ENCODE peak calls at places on chromosomes 11 and 22, in nine cellular contexts. R is upper lobe of right lung, N is uterus, S is mesothelial cell of epicardium, P is cardiac fibroblast, L is body of pancreas, Q is upper lobe of left lung, D is neural crest cell, K is endothelial cell. Z is an unnamed sample.

GRCh38 chr22:17120281-17120680 is 879 bp downstream of the TMEM121B start:
- DNase-seq in S (peak), N (no peak), K (peak), L (peak), D (peak), P (peak), R (peak), Q (peak), Z (peak)

GRCh38 chr22:46593211-46593676 is 26.9 kb upstream of the GRAMD4 start:
- DNase-seq in P (no peak), K (no peak), S (no peak), D (no peak), Q (peak), R (peak), L (no peak), N (no peak), Z (peak)

GRCh38 chr11:84866922-84867321 is 760.2 kb downstream of the DLG2 start:
- DNase-seq in K (no peak), D (no peak), Q (no peak), S (no peak), P (no peak), R (no peak), N (no peak), L (no peak), Z (no peak)

GRCh38 chr11:128291835-128292234 is 295.5 kb downstream of the ETS1 start:
- DNase-seq in P (no peak), L (no peak), K (no peak), Q (no peak), S (no peak), N (no peak), D (no peak), R (no peak), Z (peak)

GRCh38 chr11:3127706-3128355 is 37.3 kb downstream of the OSBPL5 start:
- DNase-seq in P (no peak), L (peak), D (no peak), K (no peak), Q (no peak), N (peak), S (no peak), R (peak), Z (no peak)

GRCh38 chr11:92550411-92550810 is 325.8 kb downstream of the FAT3 start:
- DNase-seq in K (no peak), R (no peak), P (no peak), L (peak), S (no peak), N (no peak), Q (no peak), D (no peak), Z (no peak)

GRCh38 chr11:65918211-65919150 is at the start of gene C11orf68:
- DNase-seq in Q (no peak), S (peak), R (no peak), P (peak), K (no peak), N (peak), D (no peak), L (no peak), Z (no peak)

GRCh38 chr11:114366331-114367243 is 33.7 kb downstream of the C11orf71 start:
- DNase-seq in L (no peak), Q (no peak), S (no peak), R (no peak), D (no peak), K (no peak), P (peak), N (no peak), Z (no peak)

GRCh38 chr11:128279861-128280260 is 307.5 kb downstream of the ETS1 start:
- DNase-seq in D (no peak), R (no peak), S (no peak), Q (no peak), N (no peak), K (no peak), P (peak), L (no peak), Z (no peak)

GRCh38 chr11:64590763-64591221 is at the start of gene SLC22A12:
- DNase-seq in Q (no peak), K (no peak), N (no peak), L (no peak), S (no peak), D (no peak), P (no peak), R (peak), Z (no peak)

GRCh38 chr22:23548501-23549197 is 31.4 kb downstream of the IGLL1 start:
- DNase-seq in P (no peak), N (no peak), L (no peak), S (no peak), K (no peak), Q (no peak), D (no peak), R (peak), Z (no peak)

GRCh38 chr11:120599816-120600420 is 88.4 kb downstream of the GRIK4 start:
- DNase-seq in D (no peak), L (no peak), S (no peak), K (no peak), R (peak), Q (no peak), N (no peak), P (no peak), Z (no peak)

GRCh38 chr22:41862160-41862529 is 29.2 kb downstream of the SREBF2 start:
- DNase-seq in P (peak), S (no peak), K (no peak), Q (no peak), R (no peak), N (no peak), L (no peak), D (no peak), Z (no peak)

GRCh38 chr11:7639643-7640025 is 33.7 kb downstream of the CYB5R2 start:
- DNase-seq in K (no peak), R (no peak), N (no peak), Q (peak), L (peak), S (no peak), D (no peak), P (no peak), Z (no peak)

GRCh38 chr11:42812408-42812807 is 499.4 kb upstream of the API5 start:
- DNase-seq in D (no peak), S (no peak), K (no peak), P (no peak), N (no peak), Q (no peak), L (no peak), R (no peak), Z (no peak)

GRCh38 chr11:29612423-29612822 is 404.4 kb downstream of the KCNA4 start:
- DNase-seq in K (no peak), S (no peak), L (no peak), N (no peak), Q (no peak), R (no peak), P (no peak), D (no peak), Z (no peak)

GRCh38 chr11:123145220-123145619 is 49.8 kb downstream of the CLMP start:
- DNase-seq in L (peak), N (no peak), P (peak), D (no peak), Q (peak), S (no peak), R (peak), K (no peak), Z (no peak)

GRCh38 chr11:112321521-112322172 is 61.0 kb upstream of the PLET1 start:
- DNase-seq in L (peak), S (no peak), R (peak), K (no peak), N (no peak), D (no peak), P (peak), Q (peak), Z (no peak)

GRCh38 chr22:37187891-37188761 is at the start of gene C1QTNF6:
- DNase-seq in P (no peak), S (peak), N (peak), D (peak), Q (no peak), R (peak), K (peak), L (no peak), Z (no peak)

GRCh38 chr22:45548991-45549736 is 46.5 kb downstream of the FBLN1 start:
- DNase-seq in K (no peak), P (peak), S (no peak), Q (peak), N (peak), D (no peak), L (peak), R (no peak), Z (no peak)

GRCh38 chr11:121293276-121293569 is 652 bp downstream of the SC5D start:
- DNase-seq in K (no peak), P (peak), Q (no peak), N (no peak), R (no peak), S (no peak), D (no peak), L (no peak), Z (no peak)

GRCh38 chr11:93766504-93766903 is 17.6 kb upstream of the MED17 start:
- DNase-seq in Q (no peak), S (no peak), N (no peak), L (no peak), K (no peak), R (no peak), P (no peak), D (no peak), Z (no peak)

GRCh38 chr11:74701351-74701750 is 29.9 kb downstream of the CHRDL2 start:
- DNase-seq in K (no peak), D (no peak), R (no peak), S (no peak), L (no peak), N (no peak), P (peak), Q (no peak), Z (no peak)

DNA sequence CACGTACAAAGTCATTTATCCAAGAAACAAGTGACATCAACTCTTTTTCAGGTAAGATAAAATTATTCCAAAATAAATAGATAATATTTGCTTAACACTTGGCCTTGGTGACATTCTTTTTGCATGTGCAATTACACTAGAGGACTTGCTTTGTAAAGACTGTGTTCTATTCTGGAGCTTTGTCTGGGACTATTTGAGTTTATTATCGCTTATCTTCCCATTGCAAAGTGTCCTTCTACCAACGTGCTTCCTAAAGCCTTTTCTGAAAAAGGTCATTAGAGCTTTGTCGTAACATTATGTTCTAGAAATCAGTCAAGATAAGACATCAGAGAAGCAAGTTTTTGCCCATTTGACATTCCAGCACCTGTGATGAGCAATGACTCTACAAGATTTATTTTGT is 78.3 kb upstream of the MYO18B start:
- DNase-seq in P (no peak), N (no peak), D (no peak), L (no peak), Q (no peak), K (no peak), R (no peak), S (no peak), Z (no peak)
- TF ChIP-seq CTCF in P (no peak), N (no peak), D (no peak), L (no peak), Q (no peak), K (no peak), R (no peak), S (no peak), Z (no peak)

DNA sequence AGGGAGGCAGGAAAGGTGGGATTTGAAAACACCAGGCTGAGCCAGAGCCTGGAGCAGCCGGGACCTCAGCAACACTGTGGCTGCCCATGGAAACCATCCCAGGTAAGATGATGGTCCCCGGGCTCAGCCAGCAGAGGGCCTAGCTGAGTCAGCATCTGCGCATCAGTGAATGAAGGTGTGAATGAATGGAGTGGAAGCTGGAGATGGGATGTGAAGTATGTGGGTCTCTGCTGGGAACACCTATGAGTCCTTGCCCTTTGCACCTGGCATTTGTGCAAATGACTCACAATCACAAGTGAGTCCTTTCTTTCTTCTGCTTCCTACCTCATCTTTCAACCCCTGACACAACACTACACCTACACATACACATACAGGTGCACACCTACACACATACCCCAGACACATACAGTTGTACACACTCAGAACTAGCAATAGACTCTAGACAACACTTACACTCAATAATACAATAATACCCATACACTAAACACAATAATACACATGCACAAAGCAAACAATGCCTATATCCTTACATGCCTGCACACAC is 62.8 kb upstream of the PRDM11 start:
- DNase-seq in R (no peak), P (no peak), K (no peak), Q (no peak), D (no peak), N (no peak), S (no peak), L (peak), Z (no peak)
- TF ChIP-seq CTCF in R (peak), P (peak), K (no peak), Q (no peak), D (peak), N (no peak), S (no peak), L (no peak), Z (no peak)

GRCh38 chr22:25853902-25854301 is 111.9 kb downstream of the MYO18B start:
- DNase-seq in K (no peak), Q (no peak), R (no peak), S (no peak), P (no peak), N (no peak), L (no peak), D (no peak), Z (no peak)
- TF ChIP-seq CTCF in K (no peak), Q (no peak), R (no peak), S (no peak), P (no peak), N (no peak), L (no peak), D (peak), Z (no peak)

DNA sequence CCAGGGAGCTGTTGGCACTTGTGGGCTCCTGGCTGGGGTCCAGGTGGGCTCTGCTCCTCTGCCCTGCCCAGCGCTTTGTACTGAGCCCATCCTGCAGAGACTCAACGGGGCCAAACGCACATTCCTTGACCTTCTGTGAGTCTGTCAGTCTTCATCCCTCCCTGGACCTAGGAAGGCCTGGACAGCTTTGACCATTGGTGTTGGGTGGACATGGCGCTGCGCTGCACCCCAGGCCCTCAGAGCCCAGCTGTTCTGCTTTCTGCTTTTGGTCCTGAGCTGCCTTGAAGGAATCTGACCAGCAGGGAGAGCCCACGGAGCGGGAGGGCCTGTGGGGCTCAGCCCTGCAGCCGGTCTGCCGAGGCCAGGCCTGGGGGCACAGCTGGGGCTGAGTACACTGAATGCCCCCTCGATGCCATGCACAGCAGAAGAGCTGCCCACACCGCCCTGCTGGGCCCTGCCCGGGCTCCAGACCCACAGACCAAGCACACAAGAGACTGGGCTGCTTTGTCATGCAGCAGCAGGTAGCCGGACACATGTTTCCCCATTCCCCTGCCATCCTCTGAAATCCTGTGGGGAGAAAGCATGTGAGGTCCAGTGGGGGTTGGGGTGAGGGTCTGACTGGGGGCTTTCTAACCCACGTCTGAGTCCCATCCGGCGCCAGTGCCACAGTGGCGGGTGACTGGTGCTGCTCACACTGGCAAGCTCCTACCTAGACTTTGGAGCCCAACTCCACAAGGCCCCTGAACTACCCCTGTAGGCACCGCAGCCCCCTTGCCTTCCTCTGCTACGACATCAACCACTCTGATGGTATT is 24.1 kb upstream of the CCDC188 start:
- DNase-seq in N (no peak), R (no peak), S (no peak), K (peak), Q (no peak), L (peak), P (peak), D (no peak), Z (no peak)
- TF ChIP-seq CTCF in N (no peak), R (no peak), S (no peak), K (no peak), Q (no peak), L (no peak), P (peak), D (peak), Z (no peak)

DNA sequence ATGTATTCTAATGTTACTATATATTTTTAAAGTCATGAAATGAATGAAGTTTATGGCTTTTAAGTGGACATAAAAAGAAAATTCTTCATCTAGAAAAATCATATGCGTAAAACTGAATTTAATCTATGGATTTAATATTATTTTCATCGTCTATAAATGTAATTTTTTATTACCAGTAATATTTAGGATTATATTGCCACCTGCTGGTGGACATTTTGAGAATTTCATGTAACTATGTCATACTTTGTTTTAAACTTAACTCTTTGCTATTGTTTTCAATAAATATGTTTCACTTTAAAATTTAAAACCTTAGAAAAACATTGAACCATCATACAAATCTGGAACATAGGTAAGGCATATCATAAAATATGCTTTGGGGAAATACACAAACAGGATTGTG is 66.5 kb upstream of the CEP126 start:
- DNase-seq in S (no peak), D (no peak), L (no peak), N (no peak), R (no peak), P (peak), K (no peak), Q (no peak), Z (no peak)
- TF ChIP-seq CTCF in S (peak), D (peak), L (peak), N (peak), R (peak), P (peak), K (peak), Q (no peak), Z (no peak)

GRCh38 chr11:119366690-119367620 is 14.5 kb downstream of the USP2 start:
- DNase-seq in Q (no peak), P (no peak), D (no peak), K (no peak), R (no peak), S (no peak), L (no peak), N (peak), Z (no peak)

GRCh38 chr11:119365071-119365591 is 16.4 kb downstream of the USP2 start:
- DNase-seq in K (no peak), Q (no peak), D (no peak), P (peak), N (peak), R (no peak), L (no peak), S (no peak), Z (no peak)

GRCh38 chr11:119368121-119369034 is 13.1 kb downstream of the USP2 start:
- DNase-seq in Q (peak), S (no peak), K (no peak), D (no peak), L (peak), P (peak), R (peak), N (peak), Z (no peak)

GRCh38 chr11:119369035-119369925 is 12.2 kb downstream of the USP2 start:
- DNase-seq in Q (no peak), K (no peak), N (no peak), D (no peak), R (peak), P (no peak), S (no peak), L (no peak), Z (no peak)

GRCh38 chr11:119367661-119368120 is 13.8 kb downstream of the USP2 start:
- DNase-seq in K (no peak), P (no peak), Q (no peak), R (peak), L (no peak), S (no peak), N (peak), D (no peak), Z (no peak)
- TF ChIP-seq CTCF in K (no peak), P (no peak), Q (no peak), R (no peak), L (no peak), S (no peak), N (no peak), D (no peak), Z (no peak)

DNA sequence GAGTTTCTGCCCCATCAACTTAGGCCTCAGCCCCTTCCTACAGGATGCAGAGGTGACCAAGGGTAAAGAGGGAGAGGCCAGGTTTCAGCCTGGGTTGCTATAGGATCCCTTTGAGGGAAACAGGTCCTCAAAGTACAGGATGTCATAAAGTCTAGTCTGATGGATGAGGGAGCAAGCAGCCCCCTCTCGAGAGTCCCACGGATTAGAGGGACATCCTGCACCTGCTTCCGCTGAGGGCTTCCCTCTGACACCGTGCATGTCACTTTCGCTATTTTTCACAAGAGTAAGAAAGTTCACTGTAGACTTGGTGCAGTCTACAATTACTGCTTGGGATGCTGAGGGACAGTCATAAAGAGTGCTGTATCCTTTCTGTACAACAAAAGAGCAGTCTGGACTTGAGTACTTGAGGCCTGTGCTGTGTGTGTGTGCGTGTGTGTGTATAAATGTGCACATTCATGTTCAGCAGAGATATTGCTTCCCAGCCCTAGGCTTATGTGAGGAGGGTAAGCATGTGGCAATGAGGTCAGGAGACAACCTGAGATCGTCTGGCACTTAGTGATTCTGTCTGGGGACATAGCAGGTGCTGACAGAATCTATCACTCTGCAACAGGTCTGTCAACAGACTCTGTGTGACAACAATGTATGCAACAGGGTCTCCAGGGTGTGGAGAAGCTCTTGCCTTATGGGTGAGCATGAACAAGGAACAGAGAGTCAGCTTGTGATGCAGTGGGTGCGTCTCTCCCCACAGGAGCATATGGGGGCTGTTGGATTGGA is 18.1 kb upstream of the CHST1 start:
- DNase-seq in N (no peak), Q (no peak), K (no peak), P (no peak), D (no peak), S (no peak), R (no peak), L (no peak), Z (no peak)
- TF ChIP-seq CTCF in N (no peak), Q (no peak), K (no peak), P (no peak), D (no peak), S (no peak), R (no peak), L (no peak), Z (no peak)

GRCh38 chr11:116661056-116661455 is 111.7 kb downstream of the BUD13 start:
- DNase-seq in P (no peak), D (no peak), K (no peak), R (no peak), N (no peak), Q (no peak), L (no peak), S (no peak), Z (no peak)
- TF ChIP-seq CTCF in P (no peak), D (no peak), K (no peak), R (no peak), N (no peak), Q (no peak), L (no peak), S (no peak), Z (no peak)

Z was measured in activated B cell treated with CpG ODN at 0.5 μM for 24 hours.